ENCODE peak calls at places on chromosomes 7 and 10, in eight cellular contexts. Y is CD4-positive, alpha-beta T cell; B is PC-3; G is RWPE1; S is breast epithelium; K is right atrium auricular region; Q is substantia nigra; O is uterus. C is an unnamed sample.
A peak's percentile ranks its signal among the peaks of the same experiment; 100 is the strongest.

GRCh38 chr7:111873963-111874693 is 311.8 kb upstream of the IMMP2L start:
- DNase-seq in Y (no peak), B (no peak), G (no peak), S (no peak), K (no peak), Q (no peak), O (no peak), C (peak; percentile 14)

GRCh38 chr7:140928491-140929309 is 4.0 kb upstream of the BRAF start:
- DNase-seq in Y (no peak), B (peak; percentile 72), G (no peak), S (no peak), K (no peak), Q (no peak), O (no peak), C (no peak)

GRCh38 chr7:73521636-73522080 is 435 bp downstream of the BAZ1B start:
- DNase-seq in Y (no peak), B (peak; percentile 40), G (peak; percentile 60), S (peak; percentile 20), K (no peak), Q (peak; percentile 92), O (no peak), C (no peak)

GRCh38 chr7:104137511-104137910 is 70.3 kb downstream of the ORC5 start:
- DNase-seq in Y (no peak), B (no peak), G (no peak), S (no peak), K (no peak), Q (no peak), O (no peak), C (no peak)

GRCh38 chr7:945556-946255 is 8.8 kb downstream of the ADAP1 start:
- DNase-seq in Y (no peak), B (peak; percentile 97), G (peak; percentile 97), S (peak; percentile 95), K (no peak), Q (no peak), O (no peak), C (no peak)

GRCh38 chr10:52786098-52786497 is 13.5 kb upstream of the MBL2 start:
- DNase-seq in Y (no peak), B (no peak), G (no peak), S (no peak), K (no peak), Q (no peak), O (no peak), C (no peak)

GRCh38 chr10:60148266-60148840 is 241.3 kb downstream of the ANK3 start:
- DNase-seq in Y (no peak), B (peak; percentile 99), G (peak; percentile 60), S (no peak), K (no peak), Q (no peak), O (peak; percentile 71), C (peak; percentile 87)

GRCh38 chr10:14371616-14372015 is 40.9 kb upstream of the FRMD4A start:
- DNase-seq in Y (no peak), B (no peak), G (no peak), S (no peak), K (no peak), Q (no peak), O (no peak), C (no peak)

GRCh38 chr10:63217120-63217605 is 84.0 kb downstream of the NRBF2 start:
- DNase-seq in Y (no peak), B (peak; percentile 92), G (peak; percentile 41), S (no peak), K (no peak), Q (no peak), O (no peak), C (peak; percentile 68)

GRCh38 chr7:109997837-109998236 is 1093.1 kb upstream of the LRRN3 start:
- DNase-seq in Y (no peak), B (no peak), G (no peak), S (no peak), K (no peak), Q (no peak), O (no peak), C (no peak)

GRCh38 chr10:117535045-117535751 is 7.3 kb upstream of the EMX2 start:
- DNase-seq in Y (no peak), B (no peak), G (no peak), S (no peak), K (no peak), Q (no peak), O (peak; percentile 43), C (no peak)

GRCh38 chr10:131839351-131839750 is 61.5 kb upstream of the PPP2R2D start:
- DNase-seq in Y (no peak), B (no peak), G (no peak), S (no peak), K (no peak), Q (no peak), O (no peak), C (no peak)

GRCh38 chr10:17431871-17432311 is 22.5 kb downstream of the ST8SIA6 start:
- DNase-seq in Y (no peak), B (peak; percentile 6), G (no peak), S (no peak), K (no peak), Q (no peak), O (no peak), C (peak; percentile 23)

GRCh38 chr10:116866987-116867595 is 17.8 kb downstream of the ENO4 start:
- DNase-seq in Y (no peak), B (no peak), G (no peak), S (no peak), K (no peak), Q (no peak), O (no peak), C (no peak)

GRCh38 chr10:77578583-77579227 is 58.9 kb downstream of the KCNMA1 start:
- DNase-seq in Y (no peak), B (peak; percentile 97), G (peak; percentile 30), S (no peak), K (no peak), Q (no peak), O (no peak), C (no peak)

GRCh38 chr7:29987821-29988317 is 1.7 kb downstream of the SCRN1 start:
- DNase-seq in Y (no peak), B (peak; percentile 94), G (peak; percentile 82), S (no peak), K (no peak), Q (no peak), O (no peak), C (no peak)

GRCh38 chr7:148699772-148700629 is 1.3 kb downstream of the CUL1 start:
- DNase-seq in Y (no peak), B (peak; percentile 51), G (no peak), S (no peak), K (no peak), Q (no peak), O (peak; percentile 15), C (peak; percentile 39)

GRCh38 chr7:105690286-105690915 is 109.1 kb upstream of the EFCAB10 start:
- DNase-seq in Y (no peak), B (peak; percentile 22), G (no peak), S (no peak), K (no peak), Q (no peak), O (no peak), C (no peak)

GRCh38 chr7:116574025-116574822 is 49.4 kb downstream of the CAV1 start:
- DNase-seq in Y (no peak), B (no peak), G (no peak), S (no peak), K (no peak), Q (no peak), O (no peak), C (no peak)

GRCh38 chr7:102095933-102096332 is 190.7 kb upstream of the SH2B2 start:
- DNase-seq in Y (no peak), B (no peak), G (no peak), S (no peak), K (peak; percentile 53), Q (no peak), O (no peak), C (no peak)

GRCh38 chr7:35424869-35425495 is 171.1 kb upstream of the TBX20 start:
- DNase-seq in Y (peak; percentile 24), B (peak; percentile 55), G (peak; percentile 64), S (no peak), K (no peak), Q (no peak), O (no peak), C (peak; percentile 71)

GRCh38 chr7:2157473-2158279 is 75.1 kb downstream of the MAD1L1 start:
- DNase-seq in Y (no peak), B (peak; percentile 91), G (no peak), S (peak; percentile 52), K (peak; percentile 64), Q (no peak), O (peak; percentile 75), C (peak; percentile 88)
- H3K27ac ChIP-seq in Y (no peak overlapping the region), B (peak overlapping the region; percentile 60), G (peak overlapping the region; percentile 27), S (peak overlapping the region; percentile 79), K (peak overlapping the region; percentile 78), Q (peak overlapping the region; percentile 90), O (peak overlapping the region; percentile 80), C (peak overlapping the region; percentile 86)

GRCh38 chr10:71823356-71823755 is 27.7 kb downstream of the PSAP start:
- DNase-seq in Y (no peak), B (no peak), G (no peak), S (no peak), K (no peak), Q (no peak), O (no peak), C (no peak)
- H3K27ac ChIP-seq in Y (no peak overlapping the region), B (no peak overlapping the region), G (no peak overlapping the region), S (no peak overlapping the region), K (no peak overlapping the region), Q (peak overlapping the region; percentile 1), O (no peak overlapping the region), C (no peak overlapping the region)

DNA sequence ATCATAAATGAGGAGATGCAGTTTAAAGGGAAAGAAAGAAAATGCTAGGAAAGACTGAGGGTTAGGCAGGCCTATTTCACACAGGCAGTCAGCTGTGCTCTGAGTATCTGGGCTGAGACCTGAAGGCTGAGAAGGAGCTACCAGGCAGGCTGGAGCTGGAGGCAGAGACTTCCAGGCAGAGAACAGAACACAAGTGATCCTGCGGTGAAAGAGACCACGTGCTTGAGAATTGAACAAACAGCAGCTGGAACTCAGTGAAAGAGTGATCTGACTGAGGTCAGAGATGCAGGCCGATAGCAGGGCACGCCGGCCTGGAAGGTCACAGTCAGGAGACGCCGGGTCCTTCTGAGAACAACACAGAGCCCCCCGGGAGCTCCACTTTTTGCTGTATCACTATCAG is 147.8 kb downstream of the ADAM12 start:
- DNase-seq in Y (no peak), B (no peak), G (no peak), S (no peak), K (peak; percentile 50), Q (no peak), O (no peak), C (no peak)
- H3K27ac ChIP-seq in Y (no peak overlapping the region), B (no peak overlapping the region), G (no peak overlapping the region), S (peak overlapping the region; percentile 8), K (no peak overlapping the region), Q (peak overlapping the region; percentile 44), O (no peak overlapping the region), C (no peak overlapping the region)

GRCh38 chr10:58578366-58578765 is 65.7 kb downstream of the BICC1 start:
- DNase-seq in Y (no peak), B (no peak), G (no peak), S (no peak), K (no peak), Q (no peak), O (no peak), C (no peak)

GRCh38 chr10:58576736-58577366 is 64.2 kb downstream of the BICC1 start:
- DNase-seq in Y (no peak), B (no peak), G (no peak), S (no peak), K (no peak), Q (no peak), O (no peak), C (no peak)

GRCh38 chr10:58579011-58579655 is 66.5 kb downstream of the BICC1 start:
- DNase-seq in Y (no peak), B (no peak), G (no peak), S (no peak), K (no peak), Q (no peak), O (no peak), C (no peak)

GRCh38 chr10:58573970-58574538 is 61.4 kb downstream of the BICC1 start:
- DNase-seq in Y (no peak), B (no peak), G (no peak), S (no peak), K (no peak), Q (no peak), O (no peak), C (no peak)

GRCh38 chr10:58577394-58577793 is 64.7 kb downstream of the BICC1 start:
- DNase-seq in Y (no peak), B (no peak), G (no peak), S (no peak), K (no peak), Q (no peak), O (no peak), C (no peak)
- H3K27ac ChIP-seq in Y (no peak overlapping the region), B (no peak overlapping the region), G (no peak overlapping the region), S (peak overlapping the region; percentile 72), K (peak overlapping the region; percentile 43), Q (no peak overlapping the region), O (peak overlapping the region; percentile 62), C (no peak overlapping the region)